ENCODE peak calls at places on chromosomes 13 and 19, in nine cellular contexts. P is lower lobe of right lung, O is upper lobe of right lung, M is left ventricle myocardium inferior, Y is cardiac muscle cell, L is sigmoid colon, R is adrenal gland, Z is PC-9, D is mucosa of descending colon. C is an unnamed sample. For H3K4me1, the result is how much of the 10 kb centered on the place peaks cover.

GRCh38 chr13:102608944-102609343 is 12.2 kb downstream of the TPP2 start:
- DNase-seq in P (no peak), O (no peak), M (no peak), Y (no peak), L (no peak), R (no peak), Z (no peak), D (no peak), C (no peak)

GRCh38 chr13:77065456-77066147 is 38.6 kb upstream of the FBXL3 start:
- DNase-seq in P (no peak), O (no peak), M (no peak), Y (no peak), L (no peak), R (no peak), Z (no peak), D (no peak), C (no peak)

GRCh38 chr13:39616087-39616694 is 13.2 kb upstream of the LHFPL6 start:
- DNase-seq in P (no peak), O (no peak), M (no peak), Y (peak), L (peak), R (peak), Z (no peak), D (peak), C (peak)

GRCh38 chr13:42548731-42549554 is 25.0 kb upstream of the TNFSF11 start:
- DNase-seq in P (no peak), O (no peak), M (no peak), Y (peak), L (peak), R (no peak), Z (no peak), D (peak), C (peak)

GRCh38 chr19:10762656-10763055 is 44.8 kb downstream of the DNM2 start:
- DNase-seq in P (no peak), O (peak), M (peak), Y (no peak), L (no peak), R (no peak), Z (peak), D (peak), C (no peak)

GRCh38 chr19:6723108-6723618 is 2.7 kb upstream of the C3 start:
- DNase-seq in P (peak), O (peak), M (peak), Y (peak), L (peak), R (peak), Z (peak), D (no peak), C (no peak)

GRCh38 chr19:39177736-39178135 is 19.0 kb upstream of the NCCRP1 start:
- DNase-seq in P (no peak), O (no peak), M (no peak), Y (no peak), L (no peak), R (no peak), Z (no peak), D (no peak), C (no peak)

GRCh38 chr13:106534844-106535551 is 464 bp downstream of the EFNB2 start:
- DNase-seq in P (peak), O (peak), M (peak), Y (peak), L (peak), R (no peak), Z (no peak), D (no peak), C (peak)

GRCh38 chr19:40220674-40221073 is 2.5 kb upstream of the TTC9B start:
- DNase-seq in P (no peak), O (no peak), M (no peak), Y (no peak), L (no peak), R (no peak), Z (no peak), D (no peak), C (no peak)

GRCh38 chr13:33994198-33994597 is 176.2 kb downstream of the RFC3 start:
- DNase-seq in P (no peak), O (no peak), M (no peak), Y (no peak), L (no peak), R (no peak), Z (no peak), D (no peak), C (no peak)

GRCh38 chr19:41225238-41226052 is 6.4 kb downstream of the AXL start:
- DNase-seq in P (no peak), O (no peak), M (peak), Y (peak), L (peak), R (peak), Z (peak), D (peak), C (no peak)

GRCh38 chr19:50516456-50516855 is 2.7 kb upstream of the ASPDH start:
- DNase-seq in P (peak), O (no peak), M (no peak), Y (no peak), L (no peak), R (no peak), Z (no peak), D (no peak), C (no peak)

GRCh38 chr13:44470623-44471562 is 97.3 kb downstream of the SERP2 start:
- DNase-seq in P (no peak), O (no peak), M (no peak), Y (peak), L (no peak), R (no peak), Z (no peak), D (no peak), C (no peak)

GRCh38 chr19:13037161-13037560 is 41.9 kb downstream of the NFIX start:
- DNase-seq in P (no peak), O (no peak), M (no peak), Y (peak), L (no peak), R (no peak), Z (peak), D (no peak), C (peak)

GRCh38 chr19:47315125-47315821 is 5.6 kb downstream of the C5AR1 start:
- DNase-seq in P (peak), O (peak), M (peak), Y (peak), L (peak), R (peak), Z (peak), D (peak), C (no peak)

GRCh38 chr13:63048648-63049047 is 1633.0 kb upstream of the PCDH20 start:
- DNase-seq in P (no peak), O (no peak), M (no peak), Y (no peak), L (no peak), R (no peak), Z (no peak), D (no peak), C (no peak)

DNA sequence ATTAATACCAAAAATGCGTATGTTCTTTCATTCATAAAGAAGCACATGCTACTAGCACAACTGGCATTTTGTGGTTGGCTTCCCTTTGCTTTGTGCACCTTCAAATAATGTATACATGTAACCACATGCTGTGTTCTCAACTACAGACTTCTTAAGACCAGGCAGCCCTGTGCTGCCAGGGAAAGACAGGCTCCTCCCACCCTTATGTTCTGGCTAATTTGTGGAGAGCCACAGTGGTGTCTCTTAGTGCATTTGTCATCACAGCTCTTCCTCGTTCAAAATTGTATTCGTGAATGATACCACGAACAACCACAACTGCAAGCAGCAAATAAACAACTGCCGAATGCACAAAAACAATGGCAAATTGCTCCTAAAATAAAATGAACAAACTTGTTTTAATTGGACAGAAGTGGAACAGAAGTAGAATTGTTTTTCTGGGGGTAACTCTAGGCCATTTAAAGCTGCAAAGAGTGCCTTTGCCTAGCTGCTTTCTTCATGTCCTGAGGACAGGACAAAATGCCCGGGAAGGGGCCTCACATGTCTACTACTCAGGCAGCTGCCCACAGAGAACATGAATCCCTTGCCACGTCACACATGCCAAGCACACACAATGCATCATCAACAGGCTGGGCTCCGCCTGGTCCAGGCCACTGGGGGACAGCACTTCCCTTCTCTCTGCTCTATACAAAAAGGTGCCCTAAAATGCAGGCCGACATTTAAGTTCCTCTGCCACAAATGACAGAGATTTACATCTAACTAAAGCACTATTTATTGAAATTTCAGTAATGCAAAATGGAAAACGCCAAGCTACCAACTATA is 21.7 kb downstream of the IRS2 start:
- DNase-seq in P (no peak), O (no peak), M (no peak), Y (no peak), L (no peak), R (no peak), Z (no peak), D (no peak), C (peak)
- H3K4me3 ChIP-seq in P (no peak), O (no peak), M (no peak), Y (no peak), L (no peak), R (no peak), Z (no peak), D (no peak), C (no peak)

GRCh38 chr19:35040826-35041547 is 534 bp upstream of the HPN start:
- DNase-seq in P (peak), O (peak), M (peak), Y (peak), L (peak), R (peak), Z (peak), D (peak), C (no peak)
- H3K4me1 ChIP-seq in P (half or more), O (half or more), M (half or more), Y (under half), L (under half), R (under half), Z (under half), D (under half), C (under half)

DNA sequence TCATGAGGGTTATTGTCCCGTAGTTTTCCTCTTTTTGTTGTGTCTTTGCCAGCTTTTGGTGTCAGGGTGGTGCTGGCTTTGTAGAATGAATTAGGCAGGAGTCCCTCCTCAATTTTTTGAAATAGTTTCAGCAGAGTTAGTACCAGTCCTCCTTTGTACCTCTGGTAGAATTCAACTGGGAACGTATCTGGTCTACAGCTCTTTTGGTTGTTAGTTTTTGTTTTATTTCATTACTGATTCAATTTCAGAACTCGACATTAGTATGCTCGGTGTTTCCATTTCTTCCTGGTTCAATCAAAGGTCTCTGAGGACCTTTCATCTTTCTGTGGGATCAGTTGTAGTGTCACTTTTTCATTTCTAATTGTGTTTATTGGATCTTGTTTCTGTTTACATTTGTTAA is 1237.0 kb upstream of the PCDH9 start:
- DNase-seq in P (no peak), O (no peak), M (no peak), Y (no peak), L (no peak), R (no peak), Z (no peak), D (no peak), C (no peak)
- H3K4me3 ChIP-seq in P (no peak), O (no peak), M (no peak), Y (no peak), L (no peak), R (no peak), Z (no peak), D (no peak), C (no peak)

DNA sequence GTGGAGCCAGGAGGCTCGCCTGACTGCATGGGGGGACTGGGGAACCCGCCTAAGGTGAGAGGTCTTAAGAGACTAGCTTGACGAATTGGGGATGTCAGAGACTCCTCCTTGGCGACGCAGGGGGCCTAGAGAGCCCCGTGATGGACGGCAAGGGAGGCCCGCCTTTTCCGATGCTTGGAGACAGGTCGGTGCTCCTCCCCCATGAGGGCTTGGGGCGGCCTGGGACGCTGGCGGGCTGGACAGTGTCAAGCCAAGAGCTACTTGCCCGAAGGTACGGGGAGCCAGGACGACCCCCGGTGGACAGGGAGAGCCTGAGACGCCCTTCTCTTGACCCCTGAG is 636 bp downstream of the SDHAF1 start:
- DNase-seq in P (peak), O (peak), M (peak), Y (peak), L (peak), R (peak), Z (no peak), D (peak), C (peak)
- H3K4me1 ChIP-seq in P (under half), O (under half), M (under half), Y (under half), L (under half), R (under half), Z (under half), D (under half), C (under half)

DNA sequence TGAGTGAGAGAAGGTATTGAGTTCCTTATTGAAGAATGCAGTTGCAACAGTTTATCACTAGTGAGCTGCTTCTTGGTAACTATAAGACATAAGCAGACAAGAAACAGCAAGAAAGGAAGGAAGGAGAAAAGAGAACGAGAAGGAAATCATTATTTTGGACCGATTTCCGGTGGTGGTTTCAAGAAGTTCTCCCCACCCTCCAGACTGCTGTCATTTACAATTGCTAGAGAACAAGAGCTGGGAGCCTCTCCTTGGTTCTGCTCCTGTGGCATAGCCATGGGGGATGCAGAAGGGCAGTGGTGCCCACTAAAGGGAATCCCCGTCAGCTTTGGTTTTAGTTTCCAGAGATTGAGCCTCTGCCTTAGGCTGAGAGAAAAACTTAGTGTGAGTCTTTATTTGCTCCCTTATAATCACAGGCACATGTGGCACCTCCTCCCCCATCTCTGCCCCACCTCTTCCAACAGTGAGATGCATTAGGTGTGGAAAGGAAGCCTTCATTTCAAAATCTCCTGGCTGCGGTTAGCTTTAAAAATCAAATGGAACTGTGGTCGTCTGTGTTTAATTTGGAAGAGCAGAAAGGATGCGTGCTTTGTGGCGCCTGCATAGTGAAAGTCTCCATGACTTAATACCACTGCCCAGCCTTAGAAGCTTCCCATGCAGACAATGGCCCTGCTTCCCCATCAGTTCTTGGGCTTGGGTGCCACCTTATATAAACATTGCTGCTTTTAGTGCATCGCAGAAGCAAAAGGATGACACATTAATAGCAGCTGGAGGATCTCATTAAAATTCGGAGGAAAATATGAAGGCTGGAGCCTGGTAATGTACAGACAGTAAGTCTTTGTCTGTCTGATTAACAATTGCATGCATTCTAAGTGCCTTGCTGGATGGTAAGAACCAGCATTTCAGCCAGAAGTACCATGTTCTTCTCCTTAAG is 25.0 kb downstream of the LRCH1 start:
- DNase-seq in P (no peak), O (no peak), M (no peak), Y (no peak), L (peak), R (no peak), Z (no peak), D (no peak), C (peak)
- H3K4me3 ChIP-seq in P (no peak), O (no peak), M (no peak), Y (no peak), L (peak), R (no peak), Z (no peak), D (no peak), C (no peak)

GRCh38 chr13:66994498-66995365 is 235.4 kb downstream of the PCDH9 start:
- DNase-seq in P (no peak), O (no peak), M (no peak), Y (no peak), L (no peak), R (no peak), Z (no peak), D (peak), C (no peak)

GRCh38 chr13:66992183-66992582 is 238.0 kb downstream of the PCDH9 start:
- DNase-seq in P (no peak), O (no peak), M (no peak), Y (peak), L (no peak), R (no peak), Z (no peak), D (no peak), C (peak)

GRCh38 chr13:66995366-66995663 is 234.8 kb downstream of the PCDH9 start:
- DNase-seq in P (no peak), O (no peak), M (no peak), Y (no peak), L (no peak), R (no peak), Z (no peak), D (no peak), C (no peak)

GRCh38 chr13:66992683-66993082 is 237.5 kb downstream of the PCDH9 start:
- DNase-seq in P (no peak), O (no peak), M (no peak), Y (no peak), L (no peak), R (no peak), Z (no peak), D (no peak), C (no peak)

GRCh38 chr13:66994097-66994496 is 236.0 kb downstream of the PCDH9 start:
- DNase-seq in P (peak), O (peak), M (peak), Y (peak), L (peak), R (peak), Z (no peak), D (peak), C (no peak)
- H3K4me1 ChIP-seq in P (under half), O (under half), M (under half), Y (under half), L (under half), R (under half), Z (under half), D (under half), C (under half)

GRCh38 chr19:3882041-3882384 is 1.5 kb downstream of the ATCAY start:
- DNase-seq in P (no peak), O (no peak), M (no peak), Y (no peak), L (no peak), R (no peak), Z (no peak), D (no peak), C (no peak)
- H3K4me3 ChIP-seq in P (no peak), O (no peak), M (no peak), Y (no peak), L (no peak), R (no peak), Z (no peak), D (no peak), C (no peak)

DNA sequence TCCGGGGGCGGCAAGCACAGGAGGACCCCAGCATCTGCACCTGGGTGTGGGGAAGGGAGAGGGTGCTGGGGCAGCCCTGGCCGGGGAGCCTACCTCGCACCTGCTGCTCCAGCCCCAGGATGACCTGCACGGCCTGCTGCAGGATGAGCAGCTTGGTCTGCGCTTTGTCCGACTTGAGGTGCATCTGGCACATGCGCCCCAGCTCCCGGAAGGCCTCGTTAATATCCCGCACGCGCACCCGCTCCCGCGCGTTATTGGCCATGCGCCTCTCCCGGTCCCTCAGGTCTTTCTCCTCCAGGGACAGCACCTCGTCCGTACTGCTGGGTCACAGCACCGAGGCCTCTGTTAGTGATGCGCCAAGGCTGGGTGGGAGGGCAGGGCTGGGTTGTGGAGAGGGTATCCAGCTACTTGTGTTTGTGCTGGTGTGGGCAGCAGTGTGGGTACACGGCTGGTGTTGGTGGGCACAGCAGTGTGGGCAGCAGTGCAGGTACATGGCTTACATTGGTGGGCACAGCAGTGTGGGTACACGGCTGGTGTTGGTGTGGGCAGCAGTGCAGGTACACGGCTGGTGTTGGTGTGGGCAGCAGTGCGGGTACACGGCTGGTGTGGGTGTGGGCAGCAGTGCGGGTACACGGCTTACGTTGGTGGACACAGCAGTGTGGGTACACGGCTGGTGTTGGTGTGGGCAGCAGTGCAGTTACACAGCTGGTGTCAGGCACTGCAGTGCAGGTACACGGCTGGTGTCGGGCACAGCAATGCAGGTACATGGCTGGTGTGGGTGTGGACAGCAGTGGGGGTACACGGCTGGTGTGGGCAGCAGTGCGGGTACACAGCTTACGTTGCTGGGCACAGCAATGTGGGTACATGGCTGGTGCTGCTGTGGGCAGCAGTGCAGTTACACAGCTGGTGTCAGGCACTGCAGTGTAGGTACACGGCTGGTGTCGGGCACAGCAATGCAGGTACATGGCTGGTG is 7.1 kb upstream of the UQCR11 start:
- DNase-seq in P (no peak), O (no peak), M (no peak), Y (no peak), L (no peak), R (no peak), Z (no peak), D (no peak), C (no peak)
- H3K4me1 ChIP-seq in P (under half), O (under half), M (under half), Y (under half), L (under half), R (under half), Z (under half), D (under half), C (under half)